ENCODE peak calls at places on chromosomes 13 and 19, in six cellular contexts. L is sigmoid colon, C is fibroblast of villous mesenchyme, P is spleen, I is type B pancreatic cell, E is ascending aorta. A is an unnamed sample.

GRCh38 chr13:26664942-26665341 is 95.6 kb downstream of the GPR12 start:
- DNase-seq in C (no peak), E (no peak), L (no peak), I (no peak), P (no peak), A (no peak)

GRCh38 chr19:35703343-35703742 is 1.0 kb upstream of the ZBTB32 start:
- DNase-seq in L (no peak), E (no peak), P (no peak), C (no peak), I (no peak), A (no peak)

GRCh38 chr13:40996433-40997095 is 22.6 kb downstream of the ELF1 start:
- DNase-seq in I (no peak), P (no peak), L (no peak), C (no peak), E (no peak), A (no peak)

GRCh38 chr13:45500492-45501174 is 35.9 kb downstream of the COG3 start:
- DNase-seq in C (peak; percentile 86), E (no peak), I (no peak), L (no peak), P (no peak), A (no peak)

GRCh38 chr19:36420961-36421748 is 2.7 kb upstream of the ZFP82 start:
- DNase-seq in E (no peak), L (no peak), P (peak; percentile 68), I (no peak), C (peak; percentile 53), A (no peak)

GRCh38 chr13:97855570-97855970 is 97.9 kb upstream of the IPO5 start:
- DNase-seq in P (no peak), I (no peak), E (no peak), L (peak; percentile 66), C (peak; percentile 86), A (no peak)

GRCh38 chr19:34350161-34350561 is 14.8 kb upstream of the GPI start:
- DNase-seq in E (no peak), I (no peak), C (no peak), L (no peak), P (no peak), A (no peak)

GRCh38 chr13:50123002-50123401 is 107.8 kb downstream of the KCNRG start:
- DNase-seq in C (no peak), E (no peak), I (no peak), P (no peak), L (no peak), A (no peak)

GRCh38 chr13:105506463-105506862 is 1029.0 kb downstream of the EFNB2 start:
- DNase-seq in C (no peak), I (no peak), P (no peak), L (no peak), E (no peak), A (no peak)

GRCh38 chr13:113854238-113855011 is 9.5 kb downstream of the GAS6 start:
- DNase-seq in P (peak; percentile 69), I (peak; percentile 63), E (no peak), C (peak; percentile 82), L (no peak), A (peak; percentile 74)

GRCh38 chr13:49444517-49445395 is 682 bp downstream of the SETDB2 start:
- DNase-seq in L (no peak), I (no peak), P (no peak), C (peak; percentile 91), E (no peak), A (no peak)

GRCh38 chr13:34967851-34968562 is 25.9 kb downstream of the NBEA start:
- DNase-seq in L (no peak), C (no peak), P (no peak), I (no peak), E (no peak), A (no peak)

GRCh38 chr13:98171806-98172569 is 5.1 kb downstream of the RNF113B start:
- DNase-seq in E (no peak), I (no peak), L (no peak), C (peak; percentile 51), P (no peak), A (no peak)

GRCh38 chr19:13817018-13817614 is 21.9 kb downstream of the ZSWIM4 start:
- DNase-seq in P (peak; percentile 73), L (no peak), E (no peak), I (no peak), C (no peak), A (no peak)

GRCh38 chr19:44879309-44880065 is 11.6 kb upstream of the TOMM40 start:
- DNase-seq in L (no peak), E (no peak), I (no peak), P (no peak), C (no peak), A (no peak)

GRCh38 chr13:38804536-38804935 is 117.7 kb downstream of the FREM2 start:
- DNase-seq in I (no peak), P (no peak), L (no peak), E (no peak), C (no peak), A (no peak)

GRCh38 chr19:48539503-48540096 is 12.4 kb upstream of the SULT2B1 start:
- DNase-seq in I (no peak), E (no peak), L (peak; percentile 72), C (peak; percentile 50), P (no peak), A (no peak)

GRCh38 chr13:43058836-43059235 is 35.5 kb downstream of the DNAJC15 start:
- DNase-seq in L (no peak), P (no peak), C (peak; percentile 65), I (no peak), E (no peak), A (no peak)

GRCh38 chr13:45691251-45691650 is 10.9 kb upstream of the CBY2 start:
- DNase-seq in P (no peak), L (no peak), E (no peak), C (no peak), I (no peak), A (no peak)

GRCh38 chr19:27851002-27851481 is 1361.9 kb downstream of the UQCRFS1 start:
- DNase-seq in C (no peak), P (no peak), E (no peak), I (no peak), L (no peak), A (no peak)

GRCh38 chr19:4109626-4109945 is 14.3 kb downstream of the MAP2K2 start:
- DNase-seq in P (no peak), C (no peak), I (no peak), L (no peak), E (no peak), A (no peak)
- TF ChIP-seq CTCF in P (no peak), C (no peak), I (no peak), L (no peak), E (no peak), A (no peak)

GRCh38 chr19:12766051-12766521 is 9.3 kb downstream of the HOOK2 start:
- DNase-seq in E (no peak), P (peak; percentile 93), C (peak; percentile 84), L (peak; percentile 93), I (peak; percentile 85), A (peak; percentile 93)
- TF ChIP-seq CTCF in E (peak; percentile 90), P (peak; percentile 94), C (peak; percentile 84), L (peak; percentile 66), I (peak; percentile 82), A (peak; percentile 78)

GRCh38 chr13:91017031-91017668 is 330.3 kb upstream of the MIR17HG start:
- DNase-seq in I (no peak), E (no peak), P (no peak), L (no peak), C (peak; percentile 10), A (no peak)

GRCh38 chr13:91020635-91021034 is 326.9 kb upstream of the MIR17HG start:
- DNase-seq in P (no peak), C (no peak), E (no peak), L (no peak), I (no peak), A (no peak)

GRCh38 chr13:91014696-91015095 is 332.8 kb upstream of the MIR17HG start:
- DNase-seq in C (peak; percentile 4), P (no peak), L (no peak), I (no peak), E (no peak), A (no peak)

GRCh38 chr13:91017669-91018053 is 329.8 kb upstream of the MIR17HG start:
- DNase-seq in C (no peak), I (no peak), P (no peak), E (no peak), L (no peak), A (no peak)
- TF ChIP-seq CTCF in C (no peak), I (no peak), P (no peak), E (no peak), L (no peak), A (no peak)

GRCh38 chr19:1473056-1473400 is 6.0 kb downstream of the C19orf25 start:
- DNase-seq in E (no peak), P (no peak), I (no peak), C (no peak), L (no peak), A (no peak)

GRCh38 chr19:1470864-1471513 is 8.0 kb downstream of the C19orf25 start:
- DNase-seq in P (no peak), C (peak; percentile 16), E (no peak), L (no peak), I (no peak), A (no peak)

GRCh38 chr19:1469936-1470863 is 8.8 kb downstream of the C19orf25 start:
- DNase-seq in C (peak; percentile 51), P (peak; percentile 90), I (no peak), L (no peak), E (no peak), A (no peak)

GRCh38 chr19:1472227-1473055 is 6.6 kb downstream of the C19orf25 start:
- DNase-seq in C (no peak), P (no peak), L (no peak), E (no peak), I (no peak), A (no peak)

GRCh38 chr19:1471514-1472107 is 7.4 kb downstream of the C19orf25 start:
- DNase-seq in P (no peak), I (no peak), E (no peak), L (no peak), C (no peak), A (no peak)
- TF ChIP-seq CTCF in P (no peak), I (peak; percentile 34), E (no peak), L (no peak), C (no peak), A (peak; percentile 35)

GRCh38 chr19:43430142-43430710 is 15.5 kb downstream of the TEX101 start:
- DNase-seq in C (no peak), I (no peak), E (no peak), P (no peak), L (no peak), A (no peak)
- TF ChIP-seq CTCF in C (no peak), I (peak; percentile 22), E (no peak), P (no peak), L (no peak), A (no peak)

DNA sequence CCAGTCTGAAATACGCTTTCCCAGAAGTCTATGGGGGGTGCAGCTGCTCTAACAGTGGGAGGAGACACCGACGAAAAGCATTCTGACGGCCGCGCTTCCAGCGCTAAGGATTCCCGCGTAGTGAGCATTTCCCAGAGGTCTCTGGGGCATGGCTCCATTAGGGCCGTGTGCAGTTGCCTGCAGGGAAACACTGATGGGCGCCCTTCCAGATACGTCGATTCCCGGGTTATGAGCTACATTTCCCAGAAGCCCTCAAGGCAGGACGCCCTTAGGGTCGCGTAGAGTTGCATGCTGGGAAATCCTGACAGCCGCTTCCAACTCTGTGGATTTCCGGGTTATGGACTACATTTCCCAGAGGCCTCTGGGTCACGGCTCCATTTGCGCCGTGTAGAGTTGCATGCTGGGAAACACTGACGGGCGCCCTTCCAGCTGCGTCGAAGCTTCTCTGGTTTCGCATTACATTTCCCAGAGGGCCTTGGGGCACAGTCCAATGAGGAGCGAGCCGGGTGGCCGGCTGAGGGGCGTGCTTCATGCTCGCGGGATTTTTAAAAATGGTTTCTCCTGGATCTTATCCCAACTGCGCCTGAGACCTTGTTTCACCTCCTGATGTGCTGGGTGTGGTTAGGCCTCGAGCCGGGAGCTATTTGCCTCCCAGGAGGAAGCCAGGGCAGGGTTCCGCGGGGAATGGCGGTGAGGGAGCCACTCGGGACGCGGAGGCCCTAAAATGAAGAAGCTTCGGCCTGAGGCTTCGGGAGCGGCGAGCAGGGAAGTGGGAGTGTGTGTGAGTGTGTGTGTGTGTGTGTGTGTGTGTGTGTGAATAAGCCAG is 17.2 kb upstream of the ZNF331 start:
- DNase-seq in L (peak; percentile 99), I (peak; percentile 93), P (peak; percentile 95), C (peak; percentile 99), E (peak; percentile 90), A (peak; percentile 98)
- TF ChIP-seq CTCF in L (no peak), I (peak; percentile 13), P (no peak), C (no peak), E (no peak), A (no peak)